ENCODE peak calls at places on chromosomes 3 and 15, in seven cellular contexts. T is LoVo, Q is GM04504, M is occipital lobe, B is aorta, W is COR-L47, R is RWPE2. O is an unnamed sample.
A peak's percentile ranks its signal among the peaks of the same experiment; 100 is the strongest.

GRCh38 chr15:20643024-20643770 is 101.6 kb upstream of the GOLGA6L6 start:
- DNase-seq in W (no peak), R (no peak), B (peak; percentile 32), Q (no peak), T (no peak), M (no peak), O (no peak)

GRCh38 chr3:42262525-42262924 is 3.5 kb downstream of the CCK start:
- DNase-seq in B (no peak), M (no peak), Q (peak; percentile 60), T (no peak), R (peak; percentile 75), W (no peak), O (peak; percentile 9)

GRCh38 chr3:121957674-121958419 is 63.6 kb downstream of the SLC15A2 start:
- DNase-seq in M (peak; percentile 2), Q (no peak), W (no peak), B (no peak), R (no peak), T (no peak), O (no peak)

GRCh38 chr3:27643355-27643754 is 78.8 kb downstream of the EOMES start:
- DNase-seq in R (no peak), T (no peak), B (no peak), Q (no peak), W (no peak), M (no peak), O (no peak)

GRCh38 chr15:40743921-40744809 is 10.9 kb downstream of the RMDN3 start:
- DNase-seq in Q (peak; percentile 60), B (no peak), T (no peak), W (no peak), R (peak; percentile 82), M (no peak), O (no peak)

GRCh38 chr15:85649372-85649771 is 145.4 kb downstream of the KLHL25 start:
- DNase-seq in B (no peak), W (no peak), R (no peak), Q (no peak), T (no peak), M (no peak), O (no peak)

GRCh38 chr3:32106929-32107362 is 526 bp downstream of the GPD1L start:
- DNase-seq in M (no peak), B (peak; percentile 78), W (no peak), R (no peak), T (peak; percentile 70), Q (no peak), O (no peak)

GRCh38 chr3:31823184-31823583 is 157.9 kb downstream of the OSBPL10 start:
- DNase-seq in R (no peak), M (no peak), T (no peak), B (no peak), W (no peak), Q (no peak), O (no peak)

GRCh38 chr3:42473083-42473932 is 29.1 kb upstream of the VIPR1 start:
- DNase-seq in W (no peak), Q (peak; percentile 8), T (no peak), B (no peak), M (no peak), R (no peak), O (peak; percentile 59)

GRCh38 chr3:46565113-46565490 is 1.0 kb downstream of the LRRC2 start:
- DNase-seq in R (no peak), T (no peak), W (no peak), M (no peak), Q (no peak), B (no peak), O (no peak)

GRCh38 chr15:65595960-65596359 is 15.0 kb downstream of the INTS14 start:
- DNase-seq in Q (no peak), T (no peak), M (no peak), R (no peak), W (peak; percentile 11), B (no peak), O (no peak)

GRCh38 chr3:171614318-171614967 is 154.2 kb upstream of the TNIK start:
- DNase-seq in B (peak; percentile 73), R (no peak), W (no peak), M (no peak), Q (no peak), T (no peak), O (no peak)

GRCh38 chr15:101003706-101004105 is 84.5 kb downstream of the LRRK1 start:
- DNase-seq in B (no peak), W (no peak), T (no peak), R (peak; percentile 45), Q (no peak), M (no peak), O (no peak)

GRCh38 chr3:46926039-46926438 is 48.5 kb downstream of the PTH1R start:
- DNase-seq in M (no peak), T (no peak), R (peak; percentile 40), B (peak; percentile 68), W (no peak), Q (no peak), O (no peak)

GRCh38 chr15:60787737-60788513 is 309.0 kb upstream of the ICE2 start:
- DNase-seq in R (no peak), M (no peak), W (no peak), Q (no peak), T (no peak), B (no peak), O (no peak)

GRCh38 chr15:68421798-68422402 is 10.1 kb downstream of the ITGA11 start:
- DNase-seq in W (no peak), R (peak; percentile 33), B (peak; percentile 80), Q (no peak), T (no peak), M (no peak), O (no peak)

GRCh38 chr3:119279844-119280243 is 14.3 kb upstream of the ARHGAP31 start:
- DNase-seq in M (no peak), B (no peak), R (no peak), Q (no peak), W (no peak), T (no peak), O (no peak)

GRCh38 chr3:112132975-112133448 is at the start of gene GCSAM:
- DNase-seq in T (no peak), R (no peak), Q (no peak), W (no peak), M (no peak), B (no peak), O (no peak)

GRCh38 chr3:49930922-49931321 is 1.3 kb upstream of the MON1A start:
- DNase-seq in Q (no peak), M (no peak), W (peak; percentile 1), B (peak; percentile 50), R (no peak), T (no peak), O (no peak)

GRCh38 chr3:168047190-168047795 is 48.4 kb downstream of the GOLIM4 start:
- DNase-seq in Q (peak; percentile 64), T (peak; percentile 85), M (no peak), B (no peak), W (peak; percentile 87), R (no peak), O (peak; percentile 43)

GRCh38 chr3:42655980-42656679 is 2.6 kb downstream of the ZBTB47 start:
- DNase-seq in R (no peak), B (no peak), Q (peak; percentile 44), T (peak; percentile 26), M (no peak), W (no peak), O (no peak)

GRCh38 chr3:160735801-160736200 is 20.2 kb upstream of the PPM1L start:
- DNase-seq in M (no peak), B (no peak), Q (no peak), R (no peak), T (no peak), W (peak; percentile 64), O (no peak)

GRCh38 chr3:49703956-49704355 is 14.6 kb downstream of the RNF123 start:
- DNase-seq in B (no peak), M (no peak), W (no peak), R (no peak), T (no peak), Q (no peak), O (no peak)

GRCh38 chr3:21645121-21645897 is 105.7 kb downstream of the ZNF385D start:
- DNase-seq in M (peak; percentile 12), W (no peak), B (peak; percentile 86), Q (peak; percentile 28), T (no peak), R (no peak), O (no peak)

GRCh38 chr15:96416934-96417759 is 86.6 kb downstream of the NR2F2 start:
- DNase-seq in B (no peak), Q (no peak), M (no peak), W (no peak), T (no peak), R (no peak), O (no peak)

GRCh38 chr3:85312326-85312725 is 353.5 kb downstream of the CADM2 start:
- DNase-seq in T (no peak), M (no peak), R (no peak), W (no peak), Q (no peak), B (no peak), O (no peak)

GRCh38 chr15:40595219-40595618 is 1.2 kb downstream of the KNL1 start:
- DNase-seq in M (no peak), T (no peak), R (no peak), B (no peak), W (no peak), Q (no peak), O (no peak)

GRCh38 chr3:103052236-103052830 is 617.5 kb downstream of the ZPLD1 start:
- DNase-seq in B (no peak), M (no peak), R (no peak), T (no peak), W (no peak), Q (no peak), O (no peak)

GRCh38 chr15:41160639-41161315 is 44.7 kb upstream of the INO80 start:
- DNase-seq in M (no peak), Q (no peak), R (no peak), T (no peak), W (no peak), B (no peak), O (no peak)

GRCh38 chr3:73661262-73661661 is 36.5 kb upstream of the PDZRN3 start:
- DNase-seq in B (no peak), Q (peak; percentile 54), T (no peak), R (no peak), M (no peak), W (no peak), O (peak; percentile 22)

GRCh38 chr15:59283717-59284336 is 77.2 kb downstream of the LDHAL6B start:
- DNase-seq in R (peak; percentile 100), B (no peak), W (no peak), T (peak; percentile 98), M (no peak), Q (no peak), O (no peak)

GRCh38 chr3:10268930-10269329 is 20.7 kb downstream of the TATDN2 start:
- DNase-seq in M (no peak), Q (no peak), B (no peak), R (no peak), W (no peak), T (no peak), O (no peak)

GRCh38 chr3:187183210-187183862 is 13.9 kb upstream of the RTP1 start:
- DNase-seq in Q (peak; percentile 46), B (no peak), M (no peak), W (no peak), T (peak; percentile 35), R (peak; percentile 67), O (no peak)

GRCh38 chr3:157104928-157105652 is 54.9 kb downstream of the CCNL1 start:
- DNase-seq in Q (no peak), T (no peak), W (peak; percentile 95), R (no peak), M (no peak), B (no peak), O (no peak)

GRCh38 chr3:12515631-12516030 is 29.7 kb downstream of the MKRN2OS start:
- DNase-seq in Q (no peak), M (no peak), B (no peak), W (no peak), R (no peak), T (no peak), O (no peak)